ENCODE peak calls at places on chromosomes 13 and 19, in eight cellular contexts. One of them, this sample, is unnamed.

GRCh38 chr13:25375727-25376358 is 4.1 kb downstream of the ATP8A2 start:
- DNase-seq in GM04504: peak
- DNase-seq in WERI-Rb-1: peak
- DNase-seq in activated naive CD4-positive, alpha-beta T cell treated with anti-CD3 and anti-CD28 coated beads, Interleukin-2, amount 10 ng/mL, durations not matched to agents 7 days and 5 days: peak
- DNase-seq in NCI-H2081: peak
- DNase-seq in thyroid gland: peak
- DNase-seq in H1: peak
- DNase-seq in stimulated activated CD4-positive, alpha-beta T cell treated with anti-CD3 and anti-CD28 coated beads, Interleukin-2, amount 100 ng/mL, for 48 hours: peak
- DNase-seq in this sample: no peak

GRCh38 chr13:46783504-46783903 is 13.5 kb downstream of the ESD start:
- DNase-seq in NCI-H2081: no peak
- DNase-seq in H1: no peak
- DNase-seq in thyroid gland: no peak
- DNase-seq in stimulated activated CD4-positive, alpha-beta T cell treated with anti-CD3 and anti-CD28 coated beads, Interleukin-2, amount 100 ng/mL, for 48 hours: no peak
- DNase-seq in WERI-Rb-1: no peak
- DNase-seq in GM04504: no peak
- DNase-seq in activated naive CD4-positive, alpha-beta T cell treated with anti-CD3 and anti-CD28 coated beads, Interleukin-2, amount 10 ng/mL, durations not matched to agents 7 days and 5 days: no peak
- DNase-seq in this sample: no peak

GRCh38 chr13:30312859-30313258 is 5.5 kb upstream of the KATNAL1 start:
- DNase-seq in thyroid gland: no peak
- DNase-seq in WERI-Rb-1: no peak
- DNase-seq in H1: no peak
- DNase-seq in NCI-H2081: no peak
- DNase-seq in stimulated activated CD4-positive, alpha-beta T cell treated with anti-CD3 and anti-CD28 coated beads, Interleukin-2, amount 100 ng/mL, for 48 hours: no peak
- DNase-seq in activated naive CD4-positive, alpha-beta T cell treated with anti-CD3 and anti-CD28 coated beads, Interleukin-2, amount 10 ng/mL, durations not matched to agents 7 days and 5 days: no peak
- DNase-seq in GM04504: no peak
- DNase-seq in this sample: no peak

GRCh38 chr19:31127132-31127967 is 221.9 kb downstream of the TSHZ3 start:
- DNase-seq in H1: no peak
- DNase-seq in NCI-H2081: no peak
- DNase-seq in GM04504: peak
- DNase-seq in stimulated activated CD4-positive, alpha-beta T cell treated with anti-CD3 and anti-CD28 coated beads, Interleukin-2, amount 100 ng/mL, for 48 hours: no peak
- DNase-seq in WERI-Rb-1: no peak
- DNase-seq in activated naive CD4-positive, alpha-beta T cell treated with anti-CD3 and anti-CD28 coated beads, Interleukin-2, amount 10 ng/mL, durations not matched to agents 7 days and 5 days: no peak
- DNase-seq in thyroid gland: no peak
- DNase-seq in this sample: no peak

GRCh38 chr19:19185853-19186728 is 5.9 kb downstream of the BORCS8 start:
- DNase-seq in GM04504: no peak
- DNase-seq in thyroid gland: peak
- DNase-seq in NCI-H2081: peak
- DNase-seq in activated naive CD4-positive, alpha-beta T cell treated with anti-CD3 and anti-CD28 coated beads, Interleukin-2, amount 10 ng/mL, durations not matched to agents 7 days and 5 days: peak
- DNase-seq in stimulated activated CD4-positive, alpha-beta T cell treated with anti-CD3 and anti-CD28 coated beads, Interleukin-2, amount 100 ng/mL, for 48 hours: peak
- DNase-seq in WERI-Rb-1: peak
- DNase-seq in H1: peak
- DNase-seq in this sample: no peak

GRCh38 chr13:43805071-43805468 is 18.3 kb upstream of the ENOX1 start:
- DNase-seq in activated naive CD4-positive, alpha-beta T cell treated with anti-CD3 and anti-CD28 coated beads, Interleukin-2, amount 10 ng/mL, durations not matched to agents 7 days and 5 days: no peak
- DNase-seq in WERI-Rb-1: no peak
- DNase-seq in GM04504: peak
- DNase-seq in H1: no peak
- DNase-seq in stimulated activated CD4-positive, alpha-beta T cell treated with anti-CD3 and anti-CD28 coated beads, Interleukin-2, amount 100 ng/mL, for 48 hours: no peak
- DNase-seq in thyroid gland: no peak
- DNase-seq in NCI-H2081: no peak
- DNase-seq in this sample: no peak

GRCh38 chr19:42455621-42456081 is 12.9 kb upstream of the CXCL17 start:
- DNase-seq in activated naive CD4-positive, alpha-beta T cell treated with anti-CD3 and anti-CD28 coated beads, Interleukin-2, amount 10 ng/mL, durations not matched to agents 7 days and 5 days: no peak
- DNase-seq in GM04504: no peak
- DNase-seq in NCI-H2081: no peak
- DNase-seq in WERI-Rb-1: no peak
- DNase-seq in H1: no peak
- DNase-seq in thyroid gland: no peak
- DNase-seq in stimulated activated CD4-positive, alpha-beta T cell treated with anti-CD3 and anti-CD28 coated beads, Interleukin-2, amount 100 ng/mL, for 48 hours: no peak
- DNase-seq in this sample: no peak

GRCh38 chr13:112721198-112722104 is 31.6 kb downstream of the ATP11A start:
- DNase-seq in NCI-H2081: no peak
- DNase-seq in H1: no peak
- DNase-seq in thyroid gland: no peak
- DNase-seq in WERI-Rb-1: no peak
- DNase-seq in GM04504: no peak
- DNase-seq in stimulated activated CD4-positive, alpha-beta T cell treated with anti-CD3 and anti-CD28 coated beads, Interleukin-2, amount 100 ng/mL, for 48 hours: no peak
- DNase-seq in activated naive CD4-positive, alpha-beta T cell treated with anti-CD3 and anti-CD28 coated beads, Interleukin-2, amount 10 ng/mL, durations not matched to agents 7 days and 5 days: no peak
- DNase-seq in this sample: no peak

GRCh38 chr13:91311491-91311890 is 36.0 kb upstream of the MIR17HG start:
- DNase-seq in WERI-Rb-1: no peak
- DNase-seq in stimulated activated CD4-positive, alpha-beta T cell treated with anti-CD3 and anti-CD28 coated beads, Interleukin-2, amount 100 ng/mL, for 48 hours: no peak
- DNase-seq in NCI-H2081: no peak
- DNase-seq in activated naive CD4-positive, alpha-beta T cell treated with anti-CD3 and anti-CD28 coated beads, Interleukin-2, amount 10 ng/mL, durations not matched to agents 7 days and 5 days: no peak
- DNase-seq in H1: no peak
- DNase-seq in thyroid gland: no peak
- DNase-seq in GM04504: no peak
- DNase-seq in this sample: no peak

GRCh38 chr13:79096099-79096498 is 310.0 kb downstream of the RBM26 start:
- DNase-seq in stimulated activated CD4-positive, alpha-beta T cell treated with anti-CD3 and anti-CD28 coated beads, Interleukin-2, amount 100 ng/mL, for 48 hours: no peak
- DNase-seq in NCI-H2081: no peak
- DNase-seq in WERI-Rb-1: no peak
- DNase-seq in GM04504: no peak
- DNase-seq in thyroid gland: no peak
- DNase-seq in activated naive CD4-positive, alpha-beta T cell treated with anti-CD3 and anti-CD28 coated beads, Interleukin-2, amount 10 ng/mL, durations not matched to agents 7 days and 5 days: no peak
- DNase-seq in H1: no peak
- DNase-seq in this sample: no peak

GRCh38 chr19:45406165-45406956 is at the start of gene POLR1G:
- DNase-seq in GM04504: peak
- DNase-seq in thyroid gland: peak
- DNase-seq in NCI-H2081: peak
- DNase-seq in H1: peak
- DNase-seq in activated naive CD4-positive, alpha-beta T cell treated with anti-CD3 and anti-CD28 coated beads, Interleukin-2, amount 10 ng/mL, durations not matched to agents 7 days and 5 days: peak
- DNase-seq in WERI-Rb-1: peak
- DNase-seq in stimulated activated CD4-positive, alpha-beta T cell treated with anti-CD3 and anti-CD28 coated beads, Interleukin-2, amount 100 ng/mL, for 48 hours: peak
- DNase-seq in this sample: no peak

GRCh38 chr19:7823902-7824301 is 6.1 kb upstream of the EVI5L start:
- DNase-seq in GM04504: no peak
- DNase-seq in thyroid gland: no peak
- DNase-seq in activated naive CD4-positive, alpha-beta T cell treated with anti-CD3 and anti-CD28 coated beads, Interleukin-2, amount 10 ng/mL, durations not matched to agents 7 days and 5 days: no peak
- DNase-seq in H1: no peak
- DNase-seq in WERI-Rb-1: no peak
- DNase-seq in stimulated activated CD4-positive, alpha-beta T cell treated with anti-CD3 and anti-CD28 coated beads, Interleukin-2, amount 100 ng/mL, for 48 hours: no peak
- DNase-seq in NCI-H2081: no peak
- DNase-seq in this sample: no peak

GRCh38 chr13:107365466-107366215 is 797.7 kb upstream of the ARGLU1 start:
- DNase-seq in thyroid gland: no peak
- DNase-seq in H1: no peak
- DNase-seq in stimulated activated CD4-positive, alpha-beta T cell treated with anti-CD3 and anti-CD28 coated beads, Interleukin-2, amount 100 ng/mL, for 48 hours: no peak
- DNase-seq in activated naive CD4-positive, alpha-beta T cell treated with anti-CD3 and anti-CD28 coated beads, Interleukin-2, amount 10 ng/mL, durations not matched to agents 7 days and 5 days: no peak
- DNase-seq in GM04504: no peak
- DNase-seq in NCI-H2081: no peak
- DNase-seq in WERI-Rb-1: no peak
- DNase-seq in this sample: no peak

GRCh38 chr19:6572217-6572616 is 18.7 kb downstream of the CD70 start:
- DNase-seq in WERI-Rb-1: no peak
- DNase-seq in stimulated activated CD4-positive, alpha-beta T cell treated with anti-CD3 and anti-CD28 coated beads, Interleukin-2, amount 100 ng/mL, for 48 hours: no peak
- DNase-seq in H1: no peak
- DNase-seq in NCI-H2081: no peak
- DNase-seq in activated naive CD4-positive, alpha-beta T cell treated with anti-CD3 and anti-CD28 coated beads, Interleukin-2, amount 10 ng/mL, durations not matched to agents 7 days and 5 days: no peak
- DNase-seq in thyroid gland: no peak
- DNase-seq in GM04504: no peak
- DNase-seq in this sample: no peak

GRCh38 chr19:33686246-33686645 is 64.5 kb downstream of the CHST8 start:
- DNase-seq in stimulated activated CD4-positive, alpha-beta T cell treated with anti-CD3 and anti-CD28 coated beads, Interleukin-2, amount 100 ng/mL, for 48 hours: no peak
- DNase-seq in NCI-H2081: no peak
- DNase-seq in WERI-Rb-1: peak
- DNase-seq in H1: no peak
- DNase-seq in GM04504: no peak
- DNase-seq in thyroid gland: no peak
- DNase-seq in activated naive CD4-positive, alpha-beta T cell treated with anti-CD3 and anti-CD28 coated beads, Interleukin-2, amount 10 ng/mL, durations not matched to agents 7 days and 5 days: no peak
- DNase-seq in this sample: no peak

GRCh38 chr19:33446156-33446917 is 72.8 kb downstream of the CEBPG start:
- DNase-seq in thyroid gland: no peak
- DNase-seq in H1: no peak
- DNase-seq in NCI-H2081: no peak
- DNase-seq in GM04504: no peak
- DNase-seq in WERI-Rb-1: no peak
- DNase-seq in activated naive CD4-positive, alpha-beta T cell treated with anti-CD3 and anti-CD28 coated beads, Interleukin-2, amount 10 ng/mL, durations not matched to agents 7 days and 5 days: peak
- DNase-seq in stimulated activated CD4-positive, alpha-beta T cell treated with anti-CD3 and anti-CD28 coated beads, Interleukin-2, amount 100 ng/mL, for 48 hours: no peak
- DNase-seq in this sample: no peak